ENCODE peak calls at places on chromosomes 12 and 14, in four cellular contexts. P, X, E and T are unnamed samples.

GRCh38 chr14:64541971-64542838 is 1.7 kb downstream of the HSPA2 start:
- DNase-seq in X (no peak), E (no peak), P (no peak), T (peak; percentile 24)

GRCh38 chr12:67068204-67068731 is 200.9 kb upstream of the CAND1 start:
- DNase-seq in E (no peak), P (no peak), X (no peak), T (no peak)

GRCh38 chr14:58805057-58805456 is 167.3 kb downstream of the DACT1 start:
- DNase-seq in X (no peak), P (no peak), E (peak; percentile 72), T (no peak)

GRCh38 chr14:51006781-51007211 is 62.5 kb upstream of the PYGL start:
- DNase-seq in E (peak; percentile 81), P (no peak), X (no peak), T (peak; percentile 46)

GRCh38 chr12:2336409-2336829 is 283.6 kb downstream of the CACNA1C start:
- DNase-seq in X (no peak), P (no peak), E (peak; percentile 84), T (peak; percentile 61)

GRCh38 chr12:131287938-131288797 is 334.5 kb downstream of the ADGRD1 start:
- DNase-seq in X (peak; percentile 75), E (no peak), P (no peak), T (peak; percentile 1)

GRCh38 chr12:43676183-43676813 is 82.3 kb downstream of the PUS7L start:
- DNase-seq in P (no peak), E (peak; percentile 1), X (no peak), T (no peak)

GRCh38 chr12:1532367-1532752 is 62.0 kb downstream of the FBXL14 start:
- DNase-seq in X (peak; percentile 46), P (no peak), E (no peak), T (no peak)

GRCh38 chr12:105820407-105821140 is 318.2 kb downstream of the NUAK1 start:
- DNase-seq in X (no peak), P (no peak), E (peak; percentile 62), T (peak; percentile 37)